ENCODE peak calls at places on chromosomes 11 and 22, in six cellular contexts. T is A549, P is uterus, K is testis, G is HepG2, B is adrenal gland. C is an unnamed sample.
A peak's percentile ranks its signal among the peaks of the same experiment; 100 is the strongest.

GRCh38 chr11:44445500-44446340 is 119.7 kb upstream of the CD82 start:
- DNase-seq in T (no peak), K (no peak), G (no peak), P (no peak), B (no peak), C (no peak)

GRCh38 chr11:100232006-100232405 is 455.1 kb upstream of the ARHGAP42 start:
- DNase-seq in B (no peak), P (no peak), K (no peak), G (no peak), T (no peak), C (no peak)

GRCh38 chr11:57406337-57406904 is 16.0 kb upstream of the PRG2 start:
- DNase-seq in T (no peak), B (no peak), P (peak; percentile 28), K (no peak), G (no peak), C (no peak)

GRCh38 chr11:1224109-1224485 is 1.2 kb downstream of the MUC5B start:
- DNase-seq in G (no peak), T (no peak), K (no peak), B (peak; percentile 6), P (no peak), C (no peak)

GRCh38 chr11:118927554-118928107 is 1.9 kb upstream of the BCL9L start:
- DNase-seq in T (no peak), P (no peak), G (no peak), B (no peak), K (no peak), C (no peak)

GRCh38 chr11:61961570-61962212 is 5.7 kb downstream of the FTH1 start:
- DNase-seq in P (peak; percentile 63), T (peak; percentile 41), K (peak; percentile 87), G (peak; percentile 84), B (peak; percentile 74), C (no peak)

GRCh38 chr11:17157773-17158172 is 50.0 kb downstream of the PIK3C2A start:
- DNase-seq in P (no peak), K (no peak), G (no peak), T (no peak), B (no peak), C (no peak)

GRCh38 chr11:78131956-78132355 is 7.5 kb downstream of the ALG8 start:
- DNase-seq in T (no peak), B (no peak), K (no peak), P (no peak), G (no peak), C (no peak)

GRCh38 chr11:62921573-62922188 is 518 bp upstream of the CHRM1 start:
- DNase-seq in G (no peak), K (no peak), P (no peak), T (no peak), B (no peak), C (no peak)

GRCh38 chr11:66689661-66690590 is 12.2 kb upstream of the RBM4B start:
- DNase-seq in P (no peak), B (no peak), K (no peak), G (no peak), T (no peak), C (no peak)

GRCh38 chr11:46249103-46249942 is 28.1 kb upstream of the CREB3L1 start:
- DNase-seq in G (no peak), B (peak; percentile 9), P (no peak), K (peak; percentile 4), T (no peak), C (no peak)

GRCh38 chr11:94884322-94884721 is 89.0 kb downstream of the CWC15 start:
- DNase-seq in T (no peak), P (no peak), G (no peak), B (no peak), K (no peak), C (peak; percentile 79)

GRCh38 chr22:36347094-36347493 is 40.7 kb downstream of the MYH9 start:
- DNase-seq in P (no peak), G (no peak), T (no peak), B (no peak), K (no peak), C (no peak)

GRCh38 chr11:128365044-128365443 is 222.3 kb downstream of the ETS1 start:
- DNase-seq in K (no peak), B (no peak), T (no peak), G (peak; percentile 12), P (no peak), C (no peak)

GRCh38 chr11:363948-364761 is 5.1 kb upstream of the B4GALNT4 start:
- DNase-seq in P (no peak), K (no peak), T (peak; percentile 38), G (peak; percentile 62), B (no peak), C (no peak)

GRCh38 chr11:66734215-66734614 is 5.2 kb upstream of the SPTBN2 start:
- DNase-seq in K (no peak), T (no peak), P (no peak), B (no peak), G (no peak), C (no peak)

GRCh38 chr11:35559949-35560348 is 34.5 kb upstream of the PAMR1 start:
- DNase-seq in G (no peak), T (no peak), P (no peak), B (no peak), K (no peak), C (peak; percentile 77)

GRCh38 chr11:85810871-85811611 is at the start of gene SYTL2:
- DNase-seq in P (peak; percentile 39), G (peak; percentile 6), T (peak; percentile 75), B (peak; percentile 63), K (peak; percentile 62), C (no peak)

GRCh38 chr22:49372530-49373288 is 455.0 kb downstream of the BRD1 start:
- DNase-seq in B (no peak), P (no peak), T (peak; percentile 36), K (peak; percentile 21), G (peak; percentile 37), C (no peak)

GRCh38 chr22:44530106-44530505 is 32.1 kb upstream of the RTL6 start:
- DNase-seq in P (no peak), B (no peak), K (no peak), G (no peak), T (no peak), C (no peak)

GRCh38 chr11:77074626-77075221 is 8.0 kb downstream of the CAPN5 start:
- DNase-seq in T (no peak), P (peak; percentile 14), G (no peak), K (no peak), B (no peak), C (no peak)

GRCh38 chr22:30754971-30755759 is 60.5 kb downstream of the OSBP2 start:
- DNase-seq in G (peak; percentile 54), B (peak; percentile 65), P (peak; percentile 50), K (peak; percentile 75), T (peak; percentile 69), C (no peak)

GRCh38 chr11:27237641-27238040 is 125.4 kb downstream of the CCDC34 start:
- DNase-seq in T (no peak), K (no peak), P (no peak), G (no peak), B (no peak), C (no peak)

GRCh38 chr22:30459206-30460052 is 12.4 kb downstream of the SEC14L3 start:
- DNase-seq in K (no peak), T (no peak), G (peak; percentile 12), B (no peak), P (no peak), C (no peak)

GRCh38 chr22:39462443-39463147 is 5.8 kb downstream of the MGAT3 start:
- DNase-seq in K (no peak), P (peak; percentile 50), B (no peak), T (no peak), G (peak; percentile 40), C (no peak)

GRCh38 chr11:32297629-32298028 is 137.7 kb downstream of the WT1 start:
- DNase-seq in K (no peak), B (no peak), T (peak; percentile 57), G (no peak), P (no peak), C (no peak)

GRCh38 chr22:28795932-28796856 is 4.2 kb downstream of the XBP1 start:
- DNase-seq in G (no peak), B (no peak), T (no peak), K (no peak), P (no peak), C (no peak)
- TF ChIP-seq POLR2A in G (no peak), B (no peak), T (no peak), K (no peak), P (no peak), C (no peak)

GRCh38 chr11:10544491-10545470 is 3.8 kb upstream of the RNF141 start:
- DNase-seq in G (no peak), T (no peak), K (no peak), B (no peak), P (no peak), C (no peak)
- H3K27ac ChIP-seq in G (no peak overlapping the region), T (no peak overlapping the region), K (no peak overlapping the region), B (no peak overlapping the region), P (no peak overlapping the region), C (no peak overlapping the region)

GRCh38 chr22:38309614-38310517 is 7.4 kb downstream of the CSNK1E start:
- DNase-seq in K (no peak), P (no peak), T (no peak), G (peak; percentile 94), B (no peak), C (no peak)
- TF ChIP-seq POLR2A in K (no peak), P (no peak), T (no peak), G (no peak), B (no peak), C (no peak)

GRCh38 chr11:117199916-117200812 is 994 bp downstream of the TAGLN start:
- DNase-seq in T (no peak), B (no peak), P (no peak), K (no peak), G (no peak), C (no peak)

GRCh38 chr11:117201516-117201866 is 2.3 kb downstream of the TAGLN start:
- DNase-seq in K (no peak), B (no peak), G (no peak), P (no peak), T (no peak), C (no peak)

GRCh38 chr11:117202386-117203068 is 3.4 kb downstream of the TAGLN start:
- DNase-seq in P (no peak), T (no peak), G (no peak), B (no peak), K (no peak), C (no peak)

GRCh38 chr11:117201906-117202305 is 2.7 kb downstream of the TAGLN start:
- DNase-seq in B (no peak), K (no peak), T (no peak), G (no peak), P (no peak), C (no peak)

DNA sequence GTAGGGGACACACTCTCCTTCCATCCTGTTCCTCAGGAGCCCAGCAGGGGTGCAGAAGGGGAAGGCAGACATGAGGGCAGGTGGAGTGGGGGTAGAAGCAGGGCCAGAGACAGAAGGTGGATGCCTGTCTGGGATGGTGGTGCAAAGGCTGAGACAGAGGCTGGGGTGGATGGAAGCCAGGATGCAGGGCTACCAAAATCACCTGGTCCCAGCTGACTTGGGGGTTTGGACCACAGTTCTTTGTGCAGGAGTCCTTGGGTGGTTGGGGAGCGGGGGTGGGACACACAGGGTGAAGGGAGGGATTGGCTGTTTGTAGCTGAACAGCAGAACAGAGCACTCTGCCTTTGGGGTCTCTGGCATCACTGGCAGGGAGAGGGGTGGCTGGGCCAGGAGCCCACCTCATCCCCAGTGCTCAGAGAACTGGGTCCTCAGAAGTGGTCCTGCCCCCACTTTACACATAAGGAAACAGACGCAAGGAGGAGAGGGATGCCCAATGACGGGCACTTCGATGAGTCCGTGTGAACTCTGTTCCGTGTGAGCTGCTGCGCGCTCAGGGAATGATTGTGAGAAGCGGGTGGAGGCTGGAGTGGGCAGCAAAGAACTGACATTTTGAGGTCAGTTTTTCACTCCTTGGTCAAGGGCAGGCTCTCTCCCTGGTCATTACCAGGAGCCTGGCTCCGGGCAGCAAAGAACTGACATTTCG is 1.8 kb downstream of the TAGLN start:
- DNase-seq in T (no peak), P (peak; percentile 40), B (no peak), G (no peak), K (no peak), C (no peak)
- H3K27ac ChIP-seq in T (peak overlapping the region; percentile 85), P (peak overlapping the region; percentile 97), B (peak overlapping the region; percentile 92), G (no peak overlapping the region), K (peak overlapping the region; percentile 53), C (peak overlapping the region; percentile 94)

GRCh38 chr11:4393209-4394196 is at the start of gene TRIM21:
- DNase-seq in K (peak; percentile 93), T (peak; percentile 80), G (peak; percentile 70), B (peak; percentile 84), P (peak; percentile 85), C (peak; percentile 95)
- TF ChIP-seq POLR2A in K (no peak), T (no peak), G (no peak), B (peak; percentile 56), P (peak; percentile 45), C (no peak)

C was measured in esophagus muscularis mucosa.